ENCODE peak calls at places on chromosomes 6 and 20, in five cellular contexts. One of them, this sample, is unnamed.

GRCh38 chr20:64211874-64212658 is 43.5 kb upstream of the PCMTD2 start:
- DNase-seq in endothelial cell: no peak
- DNase-seq in stimulated activated CD4-positive, alpha-beta T cell treated with anti-CD3 and anti-CD28 coated beads, Interleukin-4, amount 100 ng/mL, for 48 hours: no peak
- DNase-seq in dorsolateral prefrontal cortex: no peak
- DNase-seq in activated CD4-positive, alpha-beta T cell treated with anti-CD3 and anti-CD28 coated beads for 36 hours: no peak
- DNase-seq in this sample: no peak

GRCh38 chr6:131070061-131070460 is 7.0 kb upstream of the EPB41L2 start:
- DNase-seq in endothelial cell: no peak
- DNase-seq in stimulated activated CD4-positive, alpha-beta T cell treated with anti-CD3 and anti-CD28 coated beads, Interleukin-4, amount 100 ng/mL, for 48 hours: no peak
- DNase-seq in dorsolateral prefrontal cortex: no peak
- DNase-seq in activated CD4-positive, alpha-beta T cell treated with anti-CD3 and anti-CD28 coated beads for 36 hours: no peak
- DNase-seq in this sample: no peak

GRCh38 chr20:36415475-36416002 is 109.4 kb downstream of the DLGAP4 start:
- DNase-seq in endothelial cell: no peak
- DNase-seq in stimulated activated CD4-positive, alpha-beta T cell treated with anti-CD3 and anti-CD28 coated beads, Interleukin-4, amount 100 ng/mL, for 48 hours: no peak
- DNase-seq in dorsolateral prefrontal cortex: no peak
- DNase-seq in activated CD4-positive, alpha-beta T cell treated with anti-CD3 and anti-CD28 coated beads for 36 hours: no peak
- DNase-seq in this sample: no peak

GRCh38 chr20:1710484-1710883 is 52.9 kb upstream of the SIRPG start:
- DNase-seq in endothelial cell: no peak
- DNase-seq in stimulated activated CD4-positive, alpha-beta T cell treated with anti-CD3 and anti-CD28 coated beads, Interleukin-4, amount 100 ng/mL, for 48 hours: no peak
- DNase-seq in dorsolateral prefrontal cortex: no peak
- DNase-seq in activated CD4-positive, alpha-beta T cell treated with anti-CD3 and anti-CD28 coated beads for 36 hours: no peak
- DNase-seq in this sample: no peak

GRCh38 chr6:139587469-139587868 is 213.0 kb upstream of the CITED2 start:
- DNase-seq in endothelial cell: no peak
- DNase-seq in stimulated activated CD4-positive, alpha-beta T cell treated with anti-CD3 and anti-CD28 coated beads, Interleukin-4, amount 100 ng/mL, for 48 hours: no peak
- DNase-seq in dorsolateral prefrontal cortex: no peak
- DNase-seq in activated CD4-positive, alpha-beta T cell treated with anti-CD3 and anti-CD28 coated beads for 36 hours: no peak
- DNase-seq in this sample: no peak

GRCh38 chr6:19204445-19204844 is 632.7 kb upstream of the ID4 start:
- DNase-seq in endothelial cell: no peak
- DNase-seq in stimulated activated CD4-positive, alpha-beta T cell treated with anti-CD3 and anti-CD28 coated beads, Interleukin-4, amount 100 ng/mL, for 48 hours: no peak
- DNase-seq in dorsolateral prefrontal cortex: no peak
- DNase-seq in activated CD4-positive, alpha-beta T cell treated with anti-CD3 and anti-CD28 coated beads for 36 hours: no peak
- DNase-seq in this sample: no peak

GRCh38 chr6:151068761-151069312 is 170.9 kb upstream of the AKAP12 start:
- DNase-seq in endothelial cell: no peak
- DNase-seq in stimulated activated CD4-positive, alpha-beta T cell treated with anti-CD3 and anti-CD28 coated beads, Interleukin-4, amount 100 ng/mL, for 48 hours: no peak
- DNase-seq in dorsolateral prefrontal cortex: no peak
- DNase-seq in activated CD4-positive, alpha-beta T cell treated with anti-CD3 and anti-CD28 coated beads for 36 hours: no peak
- DNase-seq in this sample: no peak

GRCh38 chr6:35552285-35552917 is 39.7 kb upstream of the TULP1 start:
- DNase-seq in endothelial cell: peak
- DNase-seq in stimulated activated CD4-positive, alpha-beta T cell treated with anti-CD3 and anti-CD28 coated beads, Interleukin-4, amount 100 ng/mL, for 48 hours: peak
- DNase-seq in dorsolateral prefrontal cortex: no peak
- DNase-seq in activated CD4-positive, alpha-beta T cell treated with anti-CD3 and anti-CD28 coated beads for 36 hours: peak
- DNase-seq in this sample: peak

GRCh38 chr6:112780498-112781096 is 433.5 kb downstream of the RFPL4B start:
- DNase-seq in endothelial cell: peak
- DNase-seq in stimulated activated CD4-positive, alpha-beta T cell treated with anti-CD3 and anti-CD28 coated beads, Interleukin-4, amount 100 ng/mL, for 48 hours: no peak
- DNase-seq in dorsolateral prefrontal cortex: peak
- DNase-seq in activated CD4-positive, alpha-beta T cell treated with anti-CD3 and anti-CD28 coated beads for 36 hours: peak
- DNase-seq in this sample: peak

GRCh38 chr6:110778331-110778730 is 36.9 kb downstream of the CDK19 start:
- DNase-seq in endothelial cell: no peak
- DNase-seq in stimulated activated CD4-positive, alpha-beta T cell treated with anti-CD3 and anti-CD28 coated beads, Interleukin-4, amount 100 ng/mL, for 48 hours: no peak
- DNase-seq in dorsolateral prefrontal cortex: no peak
- DNase-seq in activated CD4-positive, alpha-beta T cell treated with anti-CD3 and anti-CD28 coated beads for 36 hours: no peak
- DNase-seq in this sample: no peak

GRCh38 chr6:72642435-72642834 is 20.6 kb downstream of the KCNQ5 start:
- DNase-seq in endothelial cell: no peak
- DNase-seq in stimulated activated CD4-positive, alpha-beta T cell treated with anti-CD3 and anti-CD28 coated beads, Interleukin-4, amount 100 ng/mL, for 48 hours: no peak
- DNase-seq in dorsolateral prefrontal cortex: no peak
- DNase-seq in activated CD4-positive, alpha-beta T cell treated with anti-CD3 and anti-CD28 coated beads for 36 hours: no peak
- DNase-seq in this sample: no peak

GRCh38 chr6:149560736-149561135 is 5.4 kb upstream of the GINM1 start:
- DNase-seq in endothelial cell: peak
- DNase-seq in stimulated activated CD4-positive, alpha-beta T cell treated with anti-CD3 and anti-CD28 coated beads, Interleukin-4, amount 100 ng/mL, for 48 hours: no peak
- DNase-seq in dorsolateral prefrontal cortex: no peak
- DNase-seq in activated CD4-positive, alpha-beta T cell treated with anti-CD3 and anti-CD28 coated beads for 36 hours: peak
- DNase-seq in this sample: peak

GRCh38 chr6:106411643-106412200 is 51.2 kb downstream of the CRYBG1 start:
- DNase-seq in endothelial cell: no peak
- DNase-seq in stimulated activated CD4-positive, alpha-beta T cell treated with anti-CD3 and anti-CD28 coated beads, Interleukin-4, amount 100 ng/mL, for 48 hours: no peak
- DNase-seq in dorsolateral prefrontal cortex: no peak
- DNase-seq in activated CD4-positive, alpha-beta T cell treated with anti-CD3 and anti-CD28 coated beads for 36 hours: no peak
- DNase-seq in this sample: no peak

GRCh38 chr6:25457519-25457918 is 178.3 kb downstream of the CARMIL1 start:
- DNase-seq in endothelial cell: no peak
- DNase-seq in stimulated activated CD4-positive, alpha-beta T cell treated with anti-CD3 and anti-CD28 coated beads, Interleukin-4, amount 100 ng/mL, for 48 hours: no peak
- DNase-seq in dorsolateral prefrontal cortex: no peak
- DNase-seq in activated CD4-positive, alpha-beta T cell treated with anti-CD3 and anti-CD28 coated beads for 36 hours: no peak
- DNase-seq in this sample: no peak

GRCh38 chr6:136784910-136785746 is 7.1 kb downstream of the MAP3K5 start:
- DNase-seq in endothelial cell: no peak
- DNase-seq in stimulated activated CD4-positive, alpha-beta T cell treated with anti-CD3 and anti-CD28 coated beads, Interleukin-4, amount 100 ng/mL, for 48 hours: peak
- DNase-seq in dorsolateral prefrontal cortex: no peak
- DNase-seq in activated CD4-positive, alpha-beta T cell treated with anti-CD3 and anti-CD28 coated beads for 36 hours: peak
- DNase-seq in this sample: peak

GRCh38 chr20:45450097-45450818 is 19.3 kb upstream of the WFDC2 start:
- DNase-seq in endothelial cell: peak
- DNase-seq in stimulated activated CD4-positive, alpha-beta T cell treated with anti-CD3 and anti-CD28 coated beads, Interleukin-4, amount 100 ng/mL, for 48 hours: no peak
- DNase-seq in dorsolateral prefrontal cortex: no peak
- DNase-seq in activated CD4-positive, alpha-beta T cell treated with anti-CD3 and anti-CD28 coated beads for 36 hours: peak
- DNase-seq in this sample: peak

GRCh38 chr6:144334150-144334708 is 49.1 kb downstream of the UTRN start:
- DNase-seq in endothelial cell: no peak
- DNase-seq in stimulated activated CD4-positive, alpha-beta T cell treated with anti-CD3 and anti-CD28 coated beads, Interleukin-4, amount 100 ng/mL, for 48 hours: peak
- DNase-seq in dorsolateral prefrontal cortex: no peak
- DNase-seq in activated CD4-positive, alpha-beta T cell treated with anti-CD3 and anti-CD28 coated beads for 36 hours: peak
- DNase-seq in this sample: peak

GRCh38 chr6:10054662-10055061 is 360.2 kb downstream of the TFAP2A start:
- DNase-seq in endothelial cell: no peak
- DNase-seq in stimulated activated CD4-positive, alpha-beta T cell treated with anti-CD3 and anti-CD28 coated beads, Interleukin-4, amount 100 ng/mL, for 48 hours: no peak
- DNase-seq in dorsolateral prefrontal cortex: no peak
- DNase-seq in activated CD4-positive, alpha-beta T cell treated with anti-CD3 and anti-CD28 coated beads for 36 hours: no peak
- DNase-seq in this sample: no peak

GRCh38 chr6:122695188-122695587 is 84.3 kb upstream of the FABP7 start:
- DNase-seq in endothelial cell: no peak
- DNase-seq in stimulated activated CD4-positive, alpha-beta T cell treated with anti-CD3 and anti-CD28 coated beads, Interleukin-4, amount 100 ng/mL, for 48 hours: no peak
- DNase-seq in dorsolateral prefrontal cortex: no peak
- DNase-seq in activated CD4-positive, alpha-beta T cell treated with anti-CD3 and anti-CD28 coated beads for 36 hours: no peak
- DNase-seq in this sample: no peak

GRCh38 chr20:51412333-51412761 is 130.2 kb downstream of the NFATC2 start:
- DNase-seq in endothelial cell: no peak
- DNase-seq in stimulated activated CD4-positive, alpha-beta T cell treated with anti-CD3 and anti-CD28 coated beads, Interleukin-4, amount 100 ng/mL, for 48 hours: no peak
- DNase-seq in dorsolateral prefrontal cortex: no peak
- DNase-seq in activated CD4-positive, alpha-beta T cell treated with anti-CD3 and anti-CD28 coated beads for 36 hours: no peak
- DNase-seq in this sample: no peak

GRCh38 chr6:3625980-3626533 is 125.5 kb downstream of the PXDC1 start:
- DNase-seq in endothelial cell: no peak
- DNase-seq in stimulated activated CD4-positive, alpha-beta T cell treated with anti-CD3 and anti-CD28 coated beads, Interleukin-4, amount 100 ng/mL, for 48 hours: no peak
- DNase-seq in dorsolateral prefrontal cortex: no peak
- DNase-seq in activated CD4-positive, alpha-beta T cell treated with anti-CD3 and anti-CD28 coated beads for 36 hours: no peak
- DNase-seq in this sample: no peak

GRCh38 chr6:106103728-106104109 is 17.6 kb downstream of the PRDM1 start:
- DNase-seq in endothelial cell: no peak
- DNase-seq in stimulated activated CD4-positive, alpha-beta T cell treated with anti-CD3 and anti-CD28 coated beads, Interleukin-4, amount 100 ng/mL, for 48 hours: no peak
- DNase-seq in dorsolateral prefrontal cortex: no peak
- DNase-seq in activated CD4-positive, alpha-beta T cell treated with anti-CD3 and anti-CD28 coated beads for 36 hours: peak
- DNase-seq in this sample: peak

GRCh38 chr20:36824142-36824940 is 50.8 kb upstream of the DSN1 start:
- DNase-seq in endothelial cell: no peak
- DNase-seq in stimulated activated CD4-positive, alpha-beta T cell treated with anti-CD3 and anti-CD28 coated beads, Interleukin-4, amount 100 ng/mL, for 48 hours: no peak
- DNase-seq in dorsolateral prefrontal cortex: no peak
- DNase-seq in activated CD4-positive, alpha-beta T cell treated with anti-CD3 and anti-CD28 coated beads for 36 hours: no peak
- DNase-seq in this sample: no peak

GRCh38 chr6:33312361-33313104 is 1.3 kb downstream of the TAPBP start:
- DNase-seq in endothelial cell: peak
- DNase-seq in stimulated activated CD4-positive, alpha-beta T cell treated with anti-CD3 and anti-CD28 coated beads, Interleukin-4, amount 100 ng/mL, for 48 hours: peak
- DNase-seq in dorsolateral prefrontal cortex: peak
- DNase-seq in activated CD4-positive, alpha-beta T cell treated with anti-CD3 and anti-CD28 coated beads for 36 hours: peak
- DNase-seq in this sample: peak

GRCh38 chr6:3193102-3193837 is 34.2 kb downstream of the TUBB2B start:
- DNase-seq in endothelial cell: no peak
- DNase-seq in stimulated activated CD4-positive, alpha-beta T cell treated with anti-CD3 and anti-CD28 coated beads, Interleukin-4, amount 100 ng/mL, for 48 hours: no peak
- DNase-seq in dorsolateral prefrontal cortex: no peak
- DNase-seq in activated CD4-positive, alpha-beta T cell treated with anti-CD3 and anti-CD28 coated beads for 36 hours: no peak
- DNase-seq in this sample: no peak

GRCh38 chr6:16982827-16983226 is 119.0 kb upstream of the STMND1 start:
- DNase-seq in endothelial cell: no peak
- DNase-seq in stimulated activated CD4-positive, alpha-beta T cell treated with anti-CD3 and anti-CD28 coated beads, Interleukin-4, amount 100 ng/mL, for 48 hours: no peak
- DNase-seq in dorsolateral prefrontal cortex: no peak
- DNase-seq in activated CD4-positive, alpha-beta T cell treated with anti-CD3 and anti-CD28 coated beads for 36 hours: no peak
- DNase-seq in this sample: no peak

GRCh38 chr20:48260370-48260769 is 475.1 kb upstream of the SULF2 start:
- DNase-seq in endothelial cell: no peak
- DNase-seq in stimulated activated CD4-positive, alpha-beta T cell treated with anti-CD3 and anti-CD28 coated beads, Interleukin-4, amount 100 ng/mL, for 48 hours: no peak
- DNase-seq in dorsolateral prefrontal cortex: no peak
- DNase-seq in activated CD4-positive, alpha-beta T cell treated with anti-CD3 and anti-CD28 coated beads for 36 hours: no peak
- DNase-seq in this sample: no peak

GRCh38 chr6:154247119-154247814 is 109.3 kb downstream of the IPCEF1 start:
- DNase-seq in endothelial cell: no peak
- DNase-seq in stimulated activated CD4-positive, alpha-beta T cell treated with anti-CD3 and anti-CD28 coated beads, Interleukin-4, amount 100 ng/mL, for 48 hours: peak
- DNase-seq in dorsolateral prefrontal cortex: no peak
- DNase-seq in activated CD4-positive, alpha-beta T cell treated with anti-CD3 and anti-CD28 coated beads for 36 hours: peak
- DNase-seq in this sample: peak

GRCh38 chr20:49288784-49289696 is 11.2 kb upstream of the ZNFX1 start:
- DNase-seq in endothelial cell: no peak
- DNase-seq in stimulated activated CD4-positive, alpha-beta T cell treated with anti-CD3 and anti-CD28 coated beads, Interleukin-4, amount 100 ng/mL, for 48 hours: no peak
- DNase-seq in dorsolateral prefrontal cortex: no peak
- DNase-seq in activated CD4-positive, alpha-beta T cell treated with anti-CD3 and anti-CD28 coated beads for 36 hours: no peak
- DNase-seq in this sample: no peak

GRCh38 chr6:82875573-82876185 is 190.0 kb downstream of the UBE3D start:
- DNase-seq in endothelial cell: no peak
- DNase-seq in stimulated activated CD4-positive, alpha-beta T cell treated with anti-CD3 and anti-CD28 coated beads, Interleukin-4, amount 100 ng/mL, for 48 hours: no peak
- DNase-seq in dorsolateral prefrontal cortex: no peak
- DNase-seq in activated CD4-positive, alpha-beta T cell treated with anti-CD3 and anti-CD28 coated beads for 36 hours: no peak
- DNase-seq in this sample: no peak

GRCh38 chr6:106254636-106255035 is 70.9 kb downstream of the ATG5 start:
- DNase-seq in endothelial cell: no peak
- DNase-seq in stimulated activated CD4-positive, alpha-beta T cell treated with anti-CD3 and anti-CD28 coated beads, Interleukin-4, amount 100 ng/mL, for 48 hours: no peak
- DNase-seq in dorsolateral prefrontal cortex: no peak
- DNase-seq in activated CD4-positive, alpha-beta T cell treated with anti-CD3 and anti-CD28 coated beads for 36 hours: no peak
- DNase-seq in this sample: no peak

GRCh38 chr6:170224694-170225660 is 65.9 kb downstream of the DLL1 start:
- DNase-seq in endothelial cell: no peak
- DNase-seq in stimulated activated CD4-positive, alpha-beta T cell treated with anti-CD3 and anti-CD28 coated beads, Interleukin-4, amount 100 ng/mL, for 48 hours: no peak
- DNase-seq in dorsolateral prefrontal cortex: peak
- DNase-seq in activated CD4-positive, alpha-beta T cell treated with anti-CD3 and anti-CD28 coated beads for 36 hours: no peak
- DNase-seq in this sample: no peak

GRCh38 chr20:41175727-41176330 is 38.5 kb downstream of the PLCG1 start:
- DNase-seq in endothelial cell: no peak
- DNase-seq in stimulated activated CD4-positive, alpha-beta T cell treated with anti-CD3 and anti-CD28 coated beads, Interleukin-4, amount 100 ng/mL, for 48 hours: no peak
- DNase-seq in dorsolateral prefrontal cortex: peak
- DNase-seq in activated CD4-positive, alpha-beta T cell treated with anti-CD3 and anti-CD28 coated beads for 36 hours: no peak
- DNase-seq in this sample: no peak

GRCh38 chr6:70763754-70764153 is 96.1 kb downstream of the SMAP1 start:
- DNase-seq in endothelial cell: no peak
- DNase-seq in stimulated activated CD4-positive, alpha-beta T cell treated with anti-CD3 and anti-CD28 coated beads, Interleukin-4, amount 100 ng/mL, for 48 hours: no peak
- DNase-seq in dorsolateral prefrontal cortex: no peak
- DNase-seq in activated CD4-positive, alpha-beta T cell treated with anti-CD3 and anti-CD28 coated beads for 36 hours: no peak
- DNase-seq in this sample: no peak

GRCh38 chr6:45877970-45878590 is 137.6 kb downstream of the CLIC5 start:
- DNase-seq in endothelial cell: no peak
- DNase-seq in stimulated activated CD4-positive, alpha-beta T cell treated with anti-CD3 and anti-CD28 coated beads, Interleukin-4, amount 100 ng/mL, for 48 hours: no peak
- DNase-seq in dorsolateral prefrontal cortex: no peak
- DNase-seq in activated CD4-positive, alpha-beta T cell treated with anti-CD3 and anti-CD28 coated beads for 36 hours: no peak
- DNase-seq in this sample: no peak

GRCh38 chr6:34145161-34146020 is 496 bp downstream of the GRM4 start:
- DNase-seq in endothelial cell: peak
- DNase-seq in stimulated activated CD4-positive, alpha-beta T cell treated with anti-CD3 and anti-CD28 coated beads, Interleukin-4, amount 100 ng/mL, for 48 hours: no peak
- DNase-seq in dorsolateral prefrontal cortex: peak
- DNase-seq in activated CD4-positive, alpha-beta T cell treated with anti-CD3 and anti-CD28 coated beads for 36 hours: peak
- DNase-seq in this sample: peak